ENCODE peak calls at places on chromosomes 3 and 15, in eight cellular contexts. T is cardiac fibroblast, P is fibroblast of pulmonary artery, M is HT-29, Z is NCI-H446, H is NCI-H774, B is HT1080, O is MM.1S. I is an unnamed sample.
A peak's percentile ranks its signal among the peaks of the same experiment; 100 is the strongest.

GRCh38 chr3:189355481-189356201 is 183.9 kb downstream of the TPRG1 start:
- DNase-seq in B (peak; percentile 83), T (peak; percentile 51), O (no peak), P (peak; percentile 60), H (no peak), M (peak; percentile 38), Z (peak; percentile 38), I (no peak)

GRCh38 chr15:41695750-41696436 is 35.7 kb downstream of the MGA start:
- DNase-seq in Z (no peak), H (no peak), T (peak; percentile 79), O (no peak), M (peak; percentile 65), B (peak; percentile 59), P (peak; percentile 61), I (no peak)

GRCh38 chr15:67307156-67307555 is 52.6 kb downstream of the IQCH start:
- DNase-seq in Z (no peak), B (no peak), O (no peak), T (peak; percentile 41), P (peak; percentile 22), M (no peak), H (no peak), I (no peak)

GRCh38 chr3:121155023-121155422 is 247.0 kb downstream of the STXBP5L start:
- DNase-seq in T (no peak), P (peak; percentile 10), H (no peak), Z (no peak), M (no peak), O (no peak), B (peak; percentile 60), I (no peak)

GRCh38 chr15:66931768-66932633 is 133.4 kb upstream of the SMAD3 start:
- DNase-seq in Z (no peak), M (peak; percentile 95), O (no peak), P (peak; percentile 73), T (peak; percentile 81), H (no peak), B (peak; percentile 81), I (peak; percentile 67)

GRCh38 chr3:126924458-126924857 is 58.5 kb upstream of the PLXNA1 start:
- DNase-seq in Z (no peak), T (no peak), O (no peak), M (no peak), B (no peak), H (no peak), P (no peak), I (no peak)

GRCh38 chr3:38022301-38022700 is 7.1 kb downstream of the PLCD1 start:
- DNase-seq in B (no peak), Z (no peak), P (no peak), M (no peak), H (no peak), O (no peak), T (no peak), I (no peak)

GRCh38 chr3:46537316-46537715 is 28.8 kb downstream of the LRRC2 start:
- DNase-seq in O (no peak), M (no peak), H (no peak), T (peak; percentile 16), P (no peak), Z (no peak), B (no peak), I (no peak)

GRCh38 chr3:171230857-171231256 is 204.3 kb upstream of the SLC2A2 start:
- DNase-seq in B (peak; percentile 15), O (no peak), H (no peak), P (peak; percentile 28), Z (peak; percentile 20), T (peak; percentile 35), M (no peak), I (no peak)

GRCh38 chr3:9185701-9186100 is 63.7 kb downstream of the SRGAP3 start:
- DNase-seq in B (no peak), P (no peak), O (no peak), T (no peak), H (no peak), Z (no peak), M (no peak), I (no peak)

GRCh38 chr3:149901770-149902169 is 68.9 kb downstream of the PFN2 start:
- DNase-seq in B (no peak), P (no peak), Z (no peak), H (no peak), O (no peak), T (no peak), M (no peak), I (no peak)

GRCh38 chr15:26472661-26473060 is 300.2 kb downstream of the GABRB3 start:
- DNase-seq in H (no peak), B (no peak), M (no peak), P (no peak), T (no peak), Z (no peak), O (no peak), I (no peak)

GRCh38 chr3:73530030-73530411 is 94.7 kb downstream of the PDZRN3 start:
- DNase-seq in T (peak; percentile 40), B (no peak), O (no peak), H (no peak), P (peak; percentile 61), Z (no peak), M (no peak), I (no peak)

I was measured in mesenteric fat pad.